ENCODE peak calls at places on chromosomes 3 and 15, in seven cellular contexts. One of them, this sample, is unnamed.

GRCh38 chr3:117874904-117875874 is 1159.5 kb downstream of the IGSF11 start:
- DNase-seq in activated T-cell treated with anti-CD3 and anti-CD28 coated beads for 1 hour: no peak
- DNase-seq in activated CD4-positive, alpha-beta T cell treated with anti-CD3 and anti-CD28 coated beads, Interleukin-2, amount 10 ng/mL, durations not matched to agents 7 days and 5 days: no peak
- DNase-seq in naive thymus-derived CD8-positive, alpha-beta T cell: no peak
- DNase-seq in skeletal muscle cell: no peak
- DNase-seq in stimulated activated CD8-positive, alpha-beta memory T cell treated with anti-CD3 and anti-CD28 coated beads, Interleukin-15, amount 100 ng/mL, for 4 hours: no peak
- DNase-seq in right cardiac atrium: no peak
- DNase-seq in this sample: no peak

GRCh38 chr3:52495777-52496602 is 852 bp downstream of the STAB1 start:
- DNase-seq in activated T-cell treated with anti-CD3 and anti-CD28 coated beads for 1 hour: no peak
- DNase-seq in right cardiac atrium: peak
- DNase-seq in stimulated activated CD8-positive, alpha-beta memory T cell treated with anti-CD3 and anti-CD28 coated beads, Interleukin-15, amount 100 ng/mL, for 4 hours: no peak
- DNase-seq in activated CD4-positive, alpha-beta T cell treated with anti-CD3 and anti-CD28 coated beads, Interleukin-2, amount 10 ng/mL, durations not matched to agents 7 days and 5 days: no peak
- DNase-seq in skeletal muscle cell: no peak
- DNase-seq in naive thymus-derived CD8-positive, alpha-beta T cell: no peak
- DNase-seq in this sample: no peak

GRCh38 chr3:65873028-65873427 is 165.7 kb downstream of the MAGI1 start:
- DNase-seq in right cardiac atrium: no peak
- DNase-seq in skeletal muscle cell: no peak
- DNase-seq in naive thymus-derived CD8-positive, alpha-beta T cell: no peak
- DNase-seq in stimulated activated CD8-positive, alpha-beta memory T cell treated with anti-CD3 and anti-CD28 coated beads, Interleukin-15, amount 100 ng/mL, for 4 hours: no peak
- DNase-seq in activated T-cell treated with anti-CD3 and anti-CD28 coated beads for 1 hour: no peak
- DNase-seq in activated CD4-positive, alpha-beta T cell treated with anti-CD3 and anti-CD28 coated beads, Interleukin-2, amount 10 ng/mL, durations not matched to agents 7 days and 5 days: no peak
- DNase-seq in this sample: no peak

GRCh38 chr15:42082832-42083604 is 11.3 kb downstream of the PLA2G4D start:
- DNase-seq in naive thymus-derived CD8-positive, alpha-beta T cell: no peak
- DNase-seq in activated T-cell treated with anti-CD3 and anti-CD28 coated beads for 1 hour: no peak
- DNase-seq in skeletal muscle cell: no peak
- DNase-seq in activated CD4-positive, alpha-beta T cell treated with anti-CD3 and anti-CD28 coated beads, Interleukin-2, amount 10 ng/mL, durations not matched to agents 7 days and 5 days: no peak
- DNase-seq in stimulated activated CD8-positive, alpha-beta memory T cell treated with anti-CD3 and anti-CD28 coated beads, Interleukin-15, amount 100 ng/mL, for 4 hours: no peak
- DNase-seq in right cardiac atrium: no peak
- DNase-seq in this sample: no peak

GRCh38 chr3:64977308-64978100 is 289.7 kb upstream of the ADAMTS9 start:
- DNase-seq in right cardiac atrium: no peak
- DNase-seq in naive thymus-derived CD8-positive, alpha-beta T cell: no peak
- DNase-seq in activated T-cell treated with anti-CD3 and anti-CD28 coated beads for 1 hour: no peak
- DNase-seq in activated CD4-positive, alpha-beta T cell treated with anti-CD3 and anti-CD28 coated beads, Interleukin-2, amount 10 ng/mL, durations not matched to agents 7 days and 5 days: no peak
- DNase-seq in skeletal muscle cell: peak
- DNase-seq in stimulated activated CD8-positive, alpha-beta memory T cell treated with anti-CD3 and anti-CD28 coated beads, Interleukin-15, amount 100 ng/mL, for 4 hours: no peak
- DNase-seq in this sample: no peak

GRCh38 chr3:194245975-194246561 is 105.1 kb downstream of the CPN2 start:
- DNase-seq in skeletal muscle cell: no peak
- DNase-seq in activated T-cell treated with anti-CD3 and anti-CD28 coated beads for 1 hour: no peak
- DNase-seq in right cardiac atrium: no peak
- DNase-seq in activated CD4-positive, alpha-beta T cell treated with anti-CD3 and anti-CD28 coated beads, Interleukin-2, amount 10 ng/mL, durations not matched to agents 7 days and 5 days: no peak
- DNase-seq in stimulated activated CD8-positive, alpha-beta memory T cell treated with anti-CD3 and anti-CD28 coated beads, Interleukin-15, amount 100 ng/mL, for 4 hours: no peak
- DNase-seq in naive thymus-derived CD8-positive, alpha-beta T cell: no peak
- DNase-seq in this sample: no peak

GRCh38 chr3:71101014-71101413 is 482.5 kb downstream of the FOXP1 start:
- DNase-seq in activated CD4-positive, alpha-beta T cell treated with anti-CD3 and anti-CD28 coated beads, Interleukin-2, amount 10 ng/mL, durations not matched to agents 7 days and 5 days: no peak
- DNase-seq in naive thymus-derived CD8-positive, alpha-beta T cell: no peak
- DNase-seq in skeletal muscle cell: no peak
- DNase-seq in stimulated activated CD8-positive, alpha-beta memory T cell treated with anti-CD3 and anti-CD28 coated beads, Interleukin-15, amount 100 ng/mL, for 4 hours: no peak
- DNase-seq in activated T-cell treated with anti-CD3 and anti-CD28 coated beads for 1 hour: no peak
- DNase-seq in right cardiac atrium: no peak
- DNase-seq in this sample: no peak

GRCh38 chr3:183825380-183826161 is at the start of gene MAP6D1:
- DNase-seq in activated CD4-positive, alpha-beta T cell treated with anti-CD3 and anti-CD28 coated beads, Interleukin-2, amount 10 ng/mL, durations not matched to agents 7 days and 5 days: peak
- DNase-seq in activated T-cell treated with anti-CD3 and anti-CD28 coated beads for 1 hour: peak
- DNase-seq in right cardiac atrium: peak
- DNase-seq in stimulated activated CD8-positive, alpha-beta memory T cell treated with anti-CD3 and anti-CD28 coated beads, Interleukin-15, amount 100 ng/mL, for 4 hours: peak
- DNase-seq in naive thymus-derived CD8-positive, alpha-beta T cell: peak
- DNase-seq in skeletal muscle cell: no peak
- DNase-seq in this sample: peak

GRCh38 chr3:196138464-196138863 is 56.6 kb upstream of the TFRC start:
- DNase-seq in stimulated activated CD8-positive, alpha-beta memory T cell treated with anti-CD3 and anti-CD28 coated beads, Interleukin-15, amount 100 ng/mL, for 4 hours: no peak
- DNase-seq in activated T-cell treated with anti-CD3 and anti-CD28 coated beads for 1 hour: no peak
- DNase-seq in right cardiac atrium: peak
- DNase-seq in activated CD4-positive, alpha-beta T cell treated with anti-CD3 and anti-CD28 coated beads, Interleukin-2, amount 10 ng/mL, durations not matched to agents 7 days and 5 days: no peak
- DNase-seq in skeletal muscle cell: no peak
- DNase-seq in naive thymus-derived CD8-positive, alpha-beta T cell: no peak
- DNase-seq in this sample: no peak

GRCh38 chr15:63089260-63090043 is 32.2 kb upstream of the LACTB start:
- DNase-seq in skeletal muscle cell: peak
- DNase-seq in naive thymus-derived CD8-positive, alpha-beta T cell: no peak
- DNase-seq in stimulated activated CD8-positive, alpha-beta memory T cell treated with anti-CD3 and anti-CD28 coated beads, Interleukin-15, amount 100 ng/mL, for 4 hours: no peak
- DNase-seq in activated CD4-positive, alpha-beta T cell treated with anti-CD3 and anti-CD28 coated beads, Interleukin-2, amount 10 ng/mL, durations not matched to agents 7 days and 5 days: no peak
- DNase-seq in right cardiac atrium: peak
- DNase-seq in activated T-cell treated with anti-CD3 and anti-CD28 coated beads for 1 hour: no peak
- DNase-seq in this sample: no peak

GRCh38 chr3:41117398-41117870 is 81.9 kb upstream of the CTNNB1 start:
- DNase-seq in right cardiac atrium: peak
- DNase-seq in activated CD4-positive, alpha-beta T cell treated with anti-CD3 and anti-CD28 coated beads, Interleukin-2, amount 10 ng/mL, durations not matched to agents 7 days and 5 days: peak
- DNase-seq in stimulated activated CD8-positive, alpha-beta memory T cell treated with anti-CD3 and anti-CD28 coated beads, Interleukin-15, amount 100 ng/mL, for 4 hours: peak
- DNase-seq in skeletal muscle cell: peak
- DNase-seq in naive thymus-derived CD8-positive, alpha-beta T cell: peak
- DNase-seq in activated T-cell treated with anti-CD3 and anti-CD28 coated beads for 1 hour: peak
- DNase-seq in this sample: no peak

GRCh38 chr3:19792388-19792787 is 141.6 kb downstream of the EFHB start:
- DNase-seq in activated T-cell treated with anti-CD3 and anti-CD28 coated beads for 1 hour: no peak
- DNase-seq in activated CD4-positive, alpha-beta T cell treated with anti-CD3 and anti-CD28 coated beads, Interleukin-2, amount 10 ng/mL, durations not matched to agents 7 days and 5 days: no peak
- DNase-seq in right cardiac atrium: no peak
- DNase-seq in skeletal muscle cell: no peak
- DNase-seq in naive thymus-derived CD8-positive, alpha-beta T cell: no peak
- DNase-seq in stimulated activated CD8-positive, alpha-beta memory T cell treated with anti-CD3 and anti-CD28 coated beads, Interleukin-15, amount 100 ng/mL, for 4 hours: no peak
- DNase-seq in this sample: no peak

GRCh38 chr3:56621686-56622085 is 61.4 kb downstream of the TASOR start:
- DNase-seq in skeletal muscle cell: no peak
- DNase-seq in activated T-cell treated with anti-CD3 and anti-CD28 coated beads for 1 hour: no peak
- DNase-seq in stimulated activated CD8-positive, alpha-beta memory T cell treated with anti-CD3 and anti-CD28 coated beads, Interleukin-15, amount 100 ng/mL, for 4 hours: no peak
- DNase-seq in naive thymus-derived CD8-positive, alpha-beta T cell: no peak
- DNase-seq in right cardiac atrium: no peak
- DNase-seq in activated CD4-positive, alpha-beta T cell treated with anti-CD3 and anti-CD28 coated beads, Interleukin-2, amount 10 ng/mL, durations not matched to agents 7 days and 5 days: no peak
- DNase-seq in this sample: no peak

GRCh38 chr3:156792114-156792513 is 34.0 kb upstream of the LEKR1 start:
- DNase-seq in activated CD4-positive, alpha-beta T cell treated with anti-CD3 and anti-CD28 coated beads, Interleukin-2, amount 10 ng/mL, durations not matched to agents 7 days and 5 days: no peak
- DNase-seq in right cardiac atrium: no peak
- DNase-seq in stimulated activated CD8-positive, alpha-beta memory T cell treated with anti-CD3 and anti-CD28 coated beads, Interleukin-15, amount 100 ng/mL, for 4 hours: no peak
- DNase-seq in naive thymus-derived CD8-positive, alpha-beta T cell: no peak
- DNase-seq in activated T-cell treated with anti-CD3 and anti-CD28 coated beads for 1 hour: no peak
- DNase-seq in skeletal muscle cell: no peak
- DNase-seq in this sample: no peak

GRCh38 chr15:61084502-61084901 is 144.6 kb downstream of the RORA start:
- DNase-seq in activated CD4-positive, alpha-beta T cell treated with anti-CD3 and anti-CD28 coated beads, Interleukin-2, amount 10 ng/mL, durations not matched to agents 7 days and 5 days: no peak
- DNase-seq in activated T-cell treated with anti-CD3 and anti-CD28 coated beads for 1 hour: no peak
- DNase-seq in right cardiac atrium: no peak
- DNase-seq in stimulated activated CD8-positive, alpha-beta memory T cell treated with anti-CD3 and anti-CD28 coated beads, Interleukin-15, amount 100 ng/mL, for 4 hours: no peak
- DNase-seq in skeletal muscle cell: no peak
- DNase-seq in naive thymus-derived CD8-positive, alpha-beta T cell: no peak
- DNase-seq in this sample: no peak

GRCh38 chr15:49898575-49899283 is 220.3 kb downstream of the ATP8B4 start:
- DNase-seq in stimulated activated CD8-positive, alpha-beta memory T cell treated with anti-CD3 and anti-CD28 coated beads, Interleukin-15, amount 100 ng/mL, for 4 hours: no peak
- DNase-seq in naive thymus-derived CD8-positive, alpha-beta T cell: no peak
- DNase-seq in right cardiac atrium: no peak
- DNase-seq in skeletal muscle cell: no peak
- DNase-seq in activated T-cell treated with anti-CD3 and anti-CD28 coated beads for 1 hour: no peak
- DNase-seq in activated CD4-positive, alpha-beta T cell treated with anti-CD3 and anti-CD28 coated beads, Interleukin-2, amount 10 ng/mL, durations not matched to agents 7 days and 5 days: no peak
- DNase-seq in this sample: no peak

GRCh38 chr3:46846624-46847542 is 16.4 kb downstream of the MYL3 start:
- DNase-seq in naive thymus-derived CD8-positive, alpha-beta T cell: no peak
- DNase-seq in activated T-cell treated with anti-CD3 and anti-CD28 coated beads for 1 hour: no peak
- DNase-seq in activated CD4-positive, alpha-beta T cell treated with anti-CD3 and anti-CD28 coated beads, Interleukin-2, amount 10 ng/mL, durations not matched to agents 7 days and 5 days: no peak
- DNase-seq in skeletal muscle cell: no peak
- DNase-seq in stimulated activated CD8-positive, alpha-beta memory T cell treated with anti-CD3 and anti-CD28 coated beads, Interleukin-15, amount 100 ng/mL, for 4 hours: no peak
- DNase-seq in right cardiac atrium: no peak
- DNase-seq in this sample: no peak

GRCh38 chr3:184884359-184885017 is 72.5 kb downstream of the VPS8 start:
- DNase-seq in activated T-cell treated with anti-CD3 and anti-CD28 coated beads for 1 hour: no peak
- DNase-seq in skeletal muscle cell: no peak
- DNase-seq in activated CD4-positive, alpha-beta T cell treated with anti-CD3 and anti-CD28 coated beads, Interleukin-2, amount 10 ng/mL, durations not matched to agents 7 days and 5 days: no peak
- DNase-seq in stimulated activated CD8-positive, alpha-beta memory T cell treated with anti-CD3 and anti-CD28 coated beads, Interleukin-15, amount 100 ng/mL, for 4 hours: no peak
- DNase-seq in naive thymus-derived CD8-positive, alpha-beta T cell: no peak
- DNase-seq in right cardiac atrium: no peak
- DNase-seq in this sample: no peak

GRCh38 chr3:13963137-13963886 is 83.4 kb upstream of the WNT7A start:
- DNase-seq in naive thymus-derived CD8-positive, alpha-beta T cell: no peak
- DNase-seq in right cardiac atrium: no peak
- DNase-seq in skeletal muscle cell: no peak
- DNase-seq in activated CD4-positive, alpha-beta T cell treated with anti-CD3 and anti-CD28 coated beads, Interleukin-2, amount 10 ng/mL, durations not matched to agents 7 days and 5 days: no peak
- DNase-seq in stimulated activated CD8-positive, alpha-beta memory T cell treated with anti-CD3 and anti-CD28 coated beads, Interleukin-15, amount 100 ng/mL, for 4 hours: no peak
- DNase-seq in activated T-cell treated with anti-CD3 and anti-CD28 coated beads for 1 hour: no peak
- DNase-seq in this sample: no peak

GRCh38 chr3:129310111-129310601 is 31.5 kb downstream of the HMCES start:
- DNase-seq in activated CD4-positive, alpha-beta T cell treated with anti-CD3 and anti-CD28 coated beads, Interleukin-2, amount 10 ng/mL, durations not matched to agents 7 days and 5 days: no peak
- DNase-seq in skeletal muscle cell: no peak
- DNase-seq in stimulated activated CD8-positive, alpha-beta memory T cell treated with anti-CD3 and anti-CD28 coated beads, Interleukin-15, amount 100 ng/mL, for 4 hours: no peak
- DNase-seq in activated T-cell treated with anti-CD3 and anti-CD28 coated beads for 1 hour: no peak
- DNase-seq in right cardiac atrium: no peak
- DNase-seq in naive thymus-derived CD8-positive, alpha-beta T cell: no peak
- DNase-seq in this sample: no peak

GRCh38 chr3:41700155-41700554 is 261.7 kb downstream of the ULK4 start:
- DNase-seq in naive thymus-derived CD8-positive, alpha-beta T cell: no peak
- DNase-seq in stimulated activated CD8-positive, alpha-beta memory T cell treated with anti-CD3 and anti-CD28 coated beads, Interleukin-15, amount 100 ng/mL, for 4 hours: no peak
- DNase-seq in activated CD4-positive, alpha-beta T cell treated with anti-CD3 and anti-CD28 coated beads, Interleukin-2, amount 10 ng/mL, durations not matched to agents 7 days and 5 days: no peak
- DNase-seq in right cardiac atrium: no peak
- DNase-seq in activated T-cell treated with anti-CD3 and anti-CD28 coated beads for 1 hour: no peak
- DNase-seq in skeletal muscle cell: no peak
- DNase-seq in this sample: no peak

GRCh38 chr15:55587321-55588069 is 650 bp downstream of the PYGO1 start:
- DNase-seq in activated T-cell treated with anti-CD3 and anti-CD28 coated beads for 1 hour: no peak
- DNase-seq in stimulated activated CD8-positive, alpha-beta memory T cell treated with anti-CD3 and anti-CD28 coated beads, Interleukin-15, amount 100 ng/mL, for 4 hours: no peak
- DNase-seq in right cardiac atrium: no peak
- DNase-seq in skeletal muscle cell: peak
- DNase-seq in naive thymus-derived CD8-positive, alpha-beta T cell: no peak
- DNase-seq in activated CD4-positive, alpha-beta T cell treated with anti-CD3 and anti-CD28 coated beads, Interleukin-2, amount 10 ng/mL, durations not matched to agents 7 days and 5 days: no peak
- DNase-seq in this sample: peak

GRCh38 chr3:143814358-143814968 is 33.8 kb downstream of the SLC9A9 start:
- DNase-seq in stimulated activated CD8-positive, alpha-beta memory T cell treated with anti-CD3 and anti-CD28 coated beads, Interleukin-15, amount 100 ng/mL, for 4 hours: no peak
- DNase-seq in activated T-cell treated with anti-CD3 and anti-CD28 coated beads for 1 hour: no peak
- DNase-seq in skeletal muscle cell: no peak
- DNase-seq in right cardiac atrium: peak
- DNase-seq in naive thymus-derived CD8-positive, alpha-beta T cell: no peak
- DNase-seq in activated CD4-positive, alpha-beta T cell treated with anti-CD3 and anti-CD28 coated beads, Interleukin-2, amount 10 ng/mL, durations not matched to agents 7 days and 5 days: peak
- DNase-seq in this sample: no peak

GRCh38 chr15:94277485-94277884 is 46.1 kb downstream of the MCTP2 start:
- DNase-seq in activated CD4-positive, alpha-beta T cell treated with anti-CD3 and anti-CD28 coated beads, Interleukin-2, amount 10 ng/mL, durations not matched to agents 7 days and 5 days: no peak
- DNase-seq in naive thymus-derived CD8-positive, alpha-beta T cell: no peak
- DNase-seq in stimulated activated CD8-positive, alpha-beta memory T cell treated with anti-CD3 and anti-CD28 coated beads, Interleukin-15, amount 100 ng/mL, for 4 hours: no peak
- DNase-seq in skeletal muscle cell: no peak
- DNase-seq in activated T-cell treated with anti-CD3 and anti-CD28 coated beads for 1 hour: no peak
- DNase-seq in right cardiac atrium: no peak
- DNase-seq in this sample: no peak

GRCh38 chr3:189947948-189948723 is 172.6 kb downstream of the P3H2 start:
- DNase-seq in naive thymus-derived CD8-positive, alpha-beta T cell: no peak
- DNase-seq in activated T-cell treated with anti-CD3 and anti-CD28 coated beads for 1 hour: no peak
- DNase-seq in stimulated activated CD8-positive, alpha-beta memory T cell treated with anti-CD3 and anti-CD28 coated beads, Interleukin-15, amount 100 ng/mL, for 4 hours: no peak
- DNase-seq in right cardiac atrium: no peak
- DNase-seq in skeletal muscle cell: no peak
- DNase-seq in activated CD4-positive, alpha-beta T cell treated with anti-CD3 and anti-CD28 coated beads, Interleukin-2, amount 10 ng/mL, durations not matched to agents 7 days and 5 days: peak
- DNase-seq in this sample: no peak

GRCh38 chr3:133211449-133211848 is 173.3 kb downstream of the TMEM108 start:
- DNase-seq in stimulated activated CD8-positive, alpha-beta memory T cell treated with anti-CD3 and anti-CD28 coated beads, Interleukin-15, amount 100 ng/mL, for 4 hours: no peak
- DNase-seq in activated CD4-positive, alpha-beta T cell treated with anti-CD3 and anti-CD28 coated beads, Interleukin-2, amount 10 ng/mL, durations not matched to agents 7 days and 5 days: no peak
- DNase-seq in skeletal muscle cell: no peak
- DNase-seq in activated T-cell treated with anti-CD3 and anti-CD28 coated beads for 1 hour: no peak
- DNase-seq in right cardiac atrium: no peak
- DNase-seq in naive thymus-derived CD8-positive, alpha-beta T cell: no peak
- DNase-seq in this sample: no peak

GRCh38 chr15:90610220-90610619 is 80.5 kb downstream of the CRTC3 start:
- DNase-seq in skeletal muscle cell: no peak
- DNase-seq in right cardiac atrium: no peak
- DNase-seq in activated CD4-positive, alpha-beta T cell treated with anti-CD3 and anti-CD28 coated beads, Interleukin-2, amount 10 ng/mL, durations not matched to agents 7 days and 5 days: no peak
- DNase-seq in stimulated activated CD8-positive, alpha-beta memory T cell treated with anti-CD3 and anti-CD28 coated beads, Interleukin-15, amount 100 ng/mL, for 4 hours: no peak
- DNase-seq in naive thymus-derived CD8-positive, alpha-beta T cell: no peak
- DNase-seq in activated T-cell treated with anti-CD3 and anti-CD28 coated beads for 1 hour: no peak
- DNase-seq in this sample: no peak

GRCh38 chr3:49655731-49656285 is 18.3 kb upstream of the APEH start:
- DNase-seq in naive thymus-derived CD8-positive, alpha-beta T cell: no peak
- DNase-seq in activated T-cell treated with anti-CD3 and anti-CD28 coated beads for 1 hour: no peak
- DNase-seq in stimulated activated CD8-positive, alpha-beta memory T cell treated with anti-CD3 and anti-CD28 coated beads, Interleukin-15, amount 100 ng/mL, for 4 hours: no peak
- DNase-seq in right cardiac atrium: no peak
- DNase-seq in activated CD4-positive, alpha-beta T cell treated with anti-CD3 and anti-CD28 coated beads, Interleukin-2, amount 10 ng/mL, durations not matched to agents 7 days and 5 days: no peak
- DNase-seq in skeletal muscle cell: no peak
- DNase-seq in this sample: no peak

GRCh38 chr3:87780808-87781207 is 278.0 kb downstream of the CGGBP1 start:
- DNase-seq in activated CD4-positive, alpha-beta T cell treated with anti-CD3 and anti-CD28 coated beads, Interleukin-2, amount 10 ng/mL, durations not matched to agents 7 days and 5 days: no peak
- DNase-seq in activated T-cell treated with anti-CD3 and anti-CD28 coated beads for 1 hour: no peak
- DNase-seq in naive thymus-derived CD8-positive, alpha-beta T cell: no peak
- DNase-seq in right cardiac atrium: no peak
- DNase-seq in stimulated activated CD8-positive, alpha-beta memory T cell treated with anti-CD3 and anti-CD28 coated beads, Interleukin-15, amount 100 ng/mL, for 4 hours: no peak
- DNase-seq in skeletal muscle cell: no peak
- DNase-seq in this sample: no peak

GRCh38 chr3:193962986-193963683 is 172.8 kb upstream of the HES1 start:
- DNase-seq in right cardiac atrium: no peak
- DNase-seq in stimulated activated CD8-positive, alpha-beta memory T cell treated with anti-CD3 and anti-CD28 coated beads, Interleukin-15, amount 100 ng/mL, for 4 hours: no peak
- DNase-seq in naive thymus-derived CD8-positive, alpha-beta T cell: no peak
- DNase-seq in activated T-cell treated with anti-CD3 and anti-CD28 coated beads for 1 hour: no peak
- DNase-seq in skeletal muscle cell: no peak
- DNase-seq in activated CD4-positive, alpha-beta T cell treated with anti-CD3 and anti-CD28 coated beads, Interleukin-2, amount 10 ng/mL, durations not matched to agents 7 days and 5 days: no peak
- DNase-seq in this sample: no peak

GRCh38 chr15:64574220-64574994 is 114.0 kb downstream of the ZNF609 start:
- DNase-seq in skeletal muscle cell: peak
- DNase-seq in activated CD4-positive, alpha-beta T cell treated with anti-CD3 and anti-CD28 coated beads, Interleukin-2, amount 10 ng/mL, durations not matched to agents 7 days and 5 days: no peak
- DNase-seq in activated T-cell treated with anti-CD3 and anti-CD28 coated beads for 1 hour: no peak
- DNase-seq in right cardiac atrium: no peak
- DNase-seq in stimulated activated CD8-positive, alpha-beta memory T cell treated with anti-CD3 and anti-CD28 coated beads, Interleukin-15, amount 100 ng/mL, for 4 hours: no peak
- DNase-seq in naive thymus-derived CD8-positive, alpha-beta T cell: no peak
- DNase-seq in this sample: no peak

GRCh38 chr3:10516835-10517465 is 11.6 kb upstream of the ATP2B2 start:
- DNase-seq in naive thymus-derived CD8-positive, alpha-beta T cell: no peak
- DNase-seq in stimulated activated CD8-positive, alpha-beta memory T cell treated with anti-CD3 and anti-CD28 coated beads, Interleukin-15, amount 100 ng/mL, for 4 hours: no peak
- DNase-seq in skeletal muscle cell: no peak
- DNase-seq in right cardiac atrium: no peak
- DNase-seq in activated CD4-positive, alpha-beta T cell treated with anti-CD3 and anti-CD28 coated beads, Interleukin-2, amount 10 ng/mL, durations not matched to agents 7 days and 5 days: no peak
- DNase-seq in activated T-cell treated with anti-CD3 and anti-CD28 coated beads for 1 hour: no peak
- DNase-seq in this sample: no peak

GRCh38 chr3:100665230-100665629 is 44.1 kb upstream of the TFG start:
- DNase-seq in skeletal muscle cell: no peak
- DNase-seq in activated CD4-positive, alpha-beta T cell treated with anti-CD3 and anti-CD28 coated beads, Interleukin-2, amount 10 ng/mL, durations not matched to agents 7 days and 5 days: peak
- DNase-seq in activated T-cell treated with anti-CD3 and anti-CD28 coated beads for 1 hour: no peak
- DNase-seq in stimulated activated CD8-positive, alpha-beta memory T cell treated with anti-CD3 and anti-CD28 coated beads, Interleukin-15, amount 100 ng/mL, for 4 hours: no peak
- DNase-seq in right cardiac atrium: no peak
- DNase-seq in naive thymus-derived CD8-positive, alpha-beta T cell: no peak
- DNase-seq in this sample: no peak

GRCh38 chr3:141174683-141175082 is 56.9 kb upstream of the PXYLP1 start:
- DNase-seq in naive thymus-derived CD8-positive, alpha-beta T cell: no peak
- DNase-seq in activated T-cell treated with anti-CD3 and anti-CD28 coated beads for 1 hour: no peak
- DNase-seq in stimulated activated CD8-positive, alpha-beta memory T cell treated with anti-CD3 and anti-CD28 coated beads, Interleukin-15, amount 100 ng/mL, for 4 hours: no peak
- DNase-seq in skeletal muscle cell: no peak
- DNase-seq in right cardiac atrium: no peak
- DNase-seq in activated CD4-positive, alpha-beta T cell treated with anti-CD3 and anti-CD28 coated beads, Interleukin-2, amount 10 ng/mL, durations not matched to agents 7 days and 5 days: no peak
- DNase-seq in this sample: no peak

GRCh38 chr3:21484323-21485154 is 266.5 kb downstream of the ZNF385D start:
- DNase-seq in activated CD4-positive, alpha-beta T cell treated with anti-CD3 and anti-CD28 coated beads, Interleukin-2, amount 10 ng/mL, durations not matched to agents 7 days and 5 days: peak
- DNase-seq in stimulated activated CD8-positive, alpha-beta memory T cell treated with anti-CD3 and anti-CD28 coated beads, Interleukin-15, amount 100 ng/mL, for 4 hours: no peak
- DNase-seq in skeletal muscle cell: peak
- DNase-seq in right cardiac atrium: peak
- DNase-seq in activated T-cell treated with anti-CD3 and anti-CD28 coated beads for 1 hour: no peak
- DNase-seq in naive thymus-derived CD8-positive, alpha-beta T cell: no peak
- DNase-seq in this sample: peak

This sample was measured in neuronal stem cell.